ENCODE peak calls at places on chromosomes 13 and 19, in four cellular contexts. O is adrenal gland, M is esophagus squamous epithelium, Q is brain microvascular endothelial cell. X is an unnamed sample.

GRCh38 chr19:1533510-1534150 is 9.8 kb downstream of the PLK5 start:
- DNase-seq in O (no peak), M (no peak), Q (no peak), X (no peak)

GRCh38 chr13:109787135-109787954 is 962 bp upstream of the IRS2 start:
- DNase-seq in M (no peak), O (peak; percentile 43), Q (no peak), X (no peak)

GRCh38 chr19:45569619-45570421 is 14.8 kb downstream of the OPA3 start:
- DNase-seq in O (peak; percentile 66), M (no peak), Q (no peak), X (peak; percentile 31)

GRCh38 chr19:31292639-31293185 is 56.5 kb downstream of the TSHZ3 start:
- DNase-seq in M (no peak), O (no peak), Q (no peak), X (no peak)

GRCh38 chr13:107020393-107020792 is 452.5 kb upstream of the ARGLU1 start:
- DNase-seq in O (no peak), M (no peak), Q (no peak), X (no peak)

GRCh38 chr19:3398114-3398899 is 31.9 kb downstream of the NFIC start:
- DNase-seq in Q (no peak), O (peak; percentile 80), M (no peak), X (no peak)

GRCh38 chr19:17952041-17952976 is 14.6 kb upstream of the KCNN1 start:
- DNase-seq in Q (no peak), M (no peak), O (no peak), X (no peak)

GRCh38 chr13:102699419-102699961 is 4.6 kb upstream of the METTL21C start:
- DNase-seq in O (no peak), Q (no peak), M (no peak), X (no peak)

GRCh38 chr13:70817571-70817970 is 709.3 kb upstream of the KLHL1 start:
- DNase-seq in Q (peak; percentile 24), M (no peak), O (no peak), X (no peak)

GRCh38 chr13:97766749-97767148 is 186.7 kb upstream of the IPO5 start:
- DNase-seq in Q (no peak), M (no peak), O (no peak), X (no peak)

GRCh38 chr19:7211191-7211988 is 82.8 kb downstream of the INSR start:
- DNase-seq in M (no peak), Q (peak; percentile 89), O (peak; percentile 86), X (no peak)

GRCh38 chr13:74444877-74445479 is 310.8 kb upstream of the KLF12 start:
- DNase-seq in M (no peak), O (no peak), Q (peak; percentile 26), X (no peak)

GRCh38 chr13:38024431-38024830 is 154.9 kb upstream of the TRPC4 start:
- DNase-seq in M (no peak), Q (peak; percentile 2), O (no peak), X (no peak)

GRCh38 chr19:5926641-5927438 is 12.8 kb downstream of the CAPS start:
- DNase-seq in O (no peak), Q (peak; percentile 20), M (no peak), X (no peak)

GRCh38 chr19:29503785-29504184 is 22.0 kb upstream of the VSTM2B start:
- DNase-seq in O (no peak), Q (no peak), M (no peak), X (no peak)

GRCh38 chr19:51460164-51460992 is 2.1 kb upstream of the SIGLEC8 start:
- DNase-seq in Q (no peak), O (no peak), M (no peak), X (no peak)

GRCh38 chr13:106484755-106485193 is 50.7 kb downstream of the EFNB2 start:
- DNase-seq in O (no peak), Q (no peak), M (no peak), X (no peak)

GRCh38 chr13:91375119-91375729 is 23.2 kb upstream of the GPC5 start:
- DNase-seq in O (no peak), Q (no peak), M (no peak), X (no peak)

GRCh38 chr13:83499286-83499685 is 383.0 kb downstream of the SLITRK1 start:
- DNase-seq in Q (peak; percentile 13), O (no peak), M (no peak), X (no peak)

GRCh38 chr19:47005873-47006272 is 13.8 kb upstream of the NPAS1 start:
- DNase-seq in Q (no peak), M (no peak), O (no peak), X (no peak)

GRCh38 chr13:36418022-36418805 is 14.1 kb upstream of the CCNA1 start:
- DNase-seq in Q (peak; percentile 64), O (peak; percentile 22), M (no peak), X (no peak)

GRCh38 chr19:11587302-11587972 is 9.8 kb upstream of the ZNF627 start:
- DNase-seq in Q (peak; percentile 65), O (peak; percentile 70), M (no peak), X (peak; percentile 57)

GRCh38 chr13:98462946-98463345 is 114.0 kb downstream of the STK24 start:
- DNase-seq in O (no peak), M (no peak), Q (no peak), X (no peak)

GRCh38 chr19:35935911-35936737 is at the start of gene LRFN3:
- DNase-seq in Q (peak; percentile 46), M (no peak), O (peak; percentile 34), X (peak; percentile 53)

GRCh38 chr19:14149509-14149994 is 13.2 kb upstream of the ASF1B start:
- DNase-seq in Q (no peak), M (no peak), O (peak; percentile 56), X (no peak)

GRCh38 chr13:75363371-75363770 is 118.6 kb downstream of the TBC1D4 start:
- DNase-seq in M (no peak), Q (no peak), O (no peak), X (no peak)

GRCh38 chr19:17327654-17328516 is 6.8 kb downstream of the ANO8 start:
- DNase-seq in O (peak; percentile 92), M (no peak), Q (no peak), X (no peak)

GRCh38 chr13:111278711-111279110 is 41.7 kb upstream of the TEX29 start:
- DNase-seq in M (no peak), Q (no peak), O (no peak), X (no peak)
- H3K36me3 ChIP-seq in M (peaks cover 79% of the 10 kb centered on the region), Q (peaks cover 39% of the 10 kb centered on the region), O (peaks cover 77% of the 10 kb centered on the region), X (peaks cover 32% of the 10 kb centered on the region)

GRCh38 chr19:49837425-49837824 is 13.5 kb upstream of the PTOV1 start:
- DNase-seq in Q (no peak), O (no peak), M (no peak), X (no peak)
- H3K36me3 ChIP-seq in Q (peaks cover 57% of the 10 kb centered on the region), O (peaks cover 72% of the 10 kb centered on the region), M (peaks cover 85% of the 10 kb centered on the region), X (peaks cover 43% of the 10 kb centered on the region)

DNA sequence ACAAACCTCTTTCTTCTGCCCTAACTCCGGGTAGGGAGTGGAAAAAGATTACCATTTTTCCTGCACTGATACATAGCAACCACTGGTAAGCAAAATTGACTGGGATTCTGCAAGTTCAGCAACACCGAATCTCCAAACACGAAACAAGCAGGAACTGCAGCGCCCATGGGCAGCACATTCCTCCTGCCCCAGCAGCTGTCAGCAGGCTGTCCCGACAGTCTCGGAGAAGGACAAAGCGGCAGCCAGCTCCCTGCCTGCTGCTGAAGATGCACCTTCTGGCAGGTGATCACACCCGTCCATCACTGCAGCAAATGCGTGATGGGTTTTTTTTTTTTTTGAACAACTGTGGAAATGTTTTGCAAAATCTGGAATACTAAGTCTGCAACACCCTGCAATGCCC is 6.7 kb downstream of the TMTC4 start:
- DNase-seq in O (no peak), Q (no peak), M (no peak), X (no peak)
- H3K36me3 ChIP-seq in O (peaks cover 36% of the 10 kb centered on the region), Q (no peaks in the 10 kb centered on the region), M (peaks cover 74% of the 10 kb centered on the region), X (peaks cover 13% of the 10 kb centered on the region)

GRCh38 chr13:20973886-20974285 is 71.3 kb upstream of the XPO4 start:
- DNase-seq in Q (no peak), M (no peak), O (no peak), X (no peak)
- H3K36me3 ChIP-seq in Q (peaks cover 40% of the 10 kb centered on the region), M (peaks cover 64% of the 10 kb centered on the region), O (peaks cover 34% of the 10 kb centered on the region), X (peaks cover 2% of the 10 kb centered on the region)

DNA sequence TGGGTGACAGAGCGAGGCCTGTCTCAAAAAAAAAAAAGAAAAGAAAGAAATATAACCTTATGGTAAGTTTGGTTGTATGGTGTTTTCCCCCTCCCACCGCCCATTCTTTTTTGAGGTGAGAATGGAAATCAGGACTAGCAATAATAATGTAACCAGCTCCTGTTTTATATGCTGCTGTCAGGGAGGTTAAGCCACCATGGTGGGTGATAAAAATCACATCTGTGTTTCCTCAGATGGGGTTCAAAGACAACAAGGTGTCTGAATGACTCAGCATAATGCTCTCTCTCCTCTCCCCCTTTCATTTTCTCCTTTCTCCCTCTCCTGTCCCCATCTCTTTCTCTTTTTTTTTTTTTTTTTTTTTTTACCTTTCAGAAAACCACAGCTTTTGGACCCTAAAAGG is 28.3 kb upstream of the GARRE1 start:
- DNase-seq in M (no peak), Q (no peak), O (no peak), X (no peak)
- H3K36me3 ChIP-seq in M (peaks cover 100% of the 10 kb centered on the region), Q (peaks cover 64% of the 10 kb centered on the region), O (peaks cover 70% of the 10 kb centered on the region), X (peaks cover 24% of the 10 kb centered on the region)

DNA sequence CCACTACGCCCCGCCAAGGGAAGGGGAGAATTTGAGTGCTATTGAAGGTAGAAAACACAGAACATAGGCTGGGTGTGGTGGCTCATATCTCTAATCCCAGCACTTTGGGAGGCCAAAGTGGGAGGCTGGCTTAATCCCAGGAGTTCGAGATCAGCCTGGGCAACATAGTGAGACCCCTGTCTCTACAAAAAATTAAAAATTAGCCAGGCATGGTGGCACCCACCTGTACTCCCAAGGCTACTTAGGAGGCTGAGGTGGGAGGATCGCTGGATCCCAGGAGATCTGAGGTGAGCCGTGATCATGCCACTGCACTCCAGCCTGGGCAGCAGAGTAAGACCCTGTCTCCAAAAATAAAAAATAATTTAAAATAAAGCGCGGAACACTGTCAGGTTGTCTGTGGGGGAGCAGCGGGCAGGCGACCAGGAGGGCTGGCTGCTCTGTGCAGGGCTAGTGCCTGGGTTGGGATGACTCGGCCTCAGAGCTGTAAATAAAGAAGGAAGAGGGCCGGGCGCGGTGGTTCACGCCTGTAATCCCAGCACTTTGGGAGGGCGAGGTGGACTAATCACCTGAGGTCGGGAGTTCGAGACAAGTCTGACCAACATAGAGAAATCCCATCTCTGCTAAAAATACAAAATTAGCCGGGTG is 41.0 kb downstream of the LTBP4 start:
- DNase-seq in Q (no peak), O (no peak), M (no peak), X (no peak)
- H3K36me3 ChIP-seq in Q (no peaks in the 10 kb centered on the region), O (no peaks in the 10 kb centered on the region), M (no peaks in the 10 kb centered on the region), X (no peaks in the 10 kb centered on the region)

GRCh38 chr19:48085904-48086864 is 24.4 kb downstream of the PLA2G4C start:
- DNase-seq in O (no peak), Q (no peak), M (no peak), X (no peak)
- H3K36me3 ChIP-seq in O (no peaks in the 10 kb centered on the region), Q (no peaks in the 10 kb centered on the region), M (no peaks in the 10 kb centered on the region), X (no peaks in the 10 kb centered on the region)

DNA sequence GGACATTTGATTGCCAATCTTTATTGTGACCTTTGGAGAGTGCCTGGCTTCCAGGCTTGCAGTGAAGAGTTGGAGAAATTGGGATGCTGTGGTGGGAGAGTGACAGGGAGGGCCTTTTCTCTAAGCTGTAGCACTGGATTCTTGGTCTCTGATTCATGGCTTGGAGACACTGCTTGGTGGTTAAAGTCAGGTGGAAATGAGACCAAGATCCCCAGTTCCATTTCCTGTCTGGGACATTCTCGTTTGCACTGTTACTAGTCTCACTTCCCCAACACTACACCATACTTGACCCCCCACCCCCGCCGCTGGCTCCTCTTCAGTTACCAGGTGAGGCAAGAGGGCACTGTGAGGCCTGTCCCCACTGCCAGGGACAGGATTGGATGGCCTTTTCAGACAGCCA is 2.9 kb downstream of the SUPT5H start:
- DNase-seq in O (no peak), M (no peak), Q (peak; percentile 54), X (peak; percentile 60)
- H3K36me3 ChIP-seq in O (peaks cover 4% of the 10 kb centered on the region), M (peaks cover 44% of the 10 kb centered on the region), Q (peaks cover 15% of the 10 kb centered on the region), X (peaks cover 10% of the 10 kb centered on the region)